ENCODE peak calls at places on chromosome 10, in seven cellular contexts. Z is A549; V is mesenchymal stem cell; F is CD8-positive, alpha-beta T cell; W is ovary; C is hepatocyte; H is adrenal gland. I is an unnamed sample.

GRCh38 chr10:131997366-131998049 is 15.8 kb upstream of the BNIP3 start:
- DNase-seq in Z (peak; percentile 66), V (peak; percentile 97), F (no peak), W (peak; percentile 90), C (peak; percentile 90), H (peak; percentile 95), I (peak; percentile 64)

GRCh38 chr10:86301971-86302370 is 64.6 kb downstream of the GRID1 start:
- DNase-seq in Z (no peak), V (no peak), F (no peak), W (no peak), C (no peak), H (peak; percentile 28), I (no peak)

GRCh38 chr10:112990271-112990670 is 40.2 kb downstream of the TCF7L2 start:
- DNase-seq in Z (no peak), V (no peak), F (no peak), W (no peak), C (no peak), H (no peak), I (no peak)

GRCh38 chr10:124685251-124685650 is 58.9 kb downstream of the FAM53B start:
- DNase-seq in Z (no peak), V (no peak), F (peak; percentile 37), W (no peak), C (no peak), H (no peak), I (peak; percentile 88)

GRCh38 chr10:109618748-109619147 is 304.6 kb downstream of the XPNPEP1 start:
- DNase-seq in Z (no peak), V (no peak), F (no peak), W (no peak), C (no peak), H (no peak), I (no peak)

GRCh38 chr10:5698062-5698461 is 13.4 kb downstream of the TASOR2 start:
- DNase-seq in Z (no peak), V (no peak), F (no peak), W (no peak), C (no peak), H (no peak), I (no peak)

GRCh38 chr10:63209703-63210102 is 76.6 kb downstream of the NRBF2 start:
- DNase-seq in Z (no peak), V (no peak), F (no peak), W (no peak), C (no peak), H (no peak), I (no peak)

GRCh38 chr10:108031505-108031904 is 867.0 kb upstream of the SORCS1 start:
- DNase-seq in Z (no peak), V (no peak), F (no peak), W (no peak), C (no peak), H (no peak), I (no peak)

GRCh38 chr10:102648889-102649752 is 4.8 kb downstream of the TRIM8 start:
- DNase-seq in Z (no peak), V (no peak), F (peak; percentile 49), W (no peak), C (no peak), H (peak; percentile 81), I (peak; percentile 70)

GRCh38 chr10:5545011-5545410 is 20.2 kb downstream of the CALML3 start:
- DNase-seq in Z (no peak), V (no peak), F (no peak), W (peak; percentile 3), C (no peak), H (no peak), I (peak; percentile 30)

GRCh38 chr10:127090135-127090534 is 106.3 kb downstream of the INSYN2A start:
- DNase-seq in Z (no peak), V (no peak), F (no peak), W (no peak), C (peak; percentile 58), H (no peak), I (no peak)

GRCh38 chr10:5522913-5523560 is 1.7 kb upstream of the CALML3 start:
- DNase-seq in Z (no peak), V (no peak), F (no peak), W (no peak), C (no peak), H (no peak), I (no peak)

GRCh38 chr10:101231912-101232689 is 2.8 kb upstream of the LBX1 start:
- DNase-seq in Z (no peak), V (no peak), F (no peak), W (no peak), C (no peak), H (no peak), I (no peak)

GRCh38 chr10:101228682-101229274 is 485 bp downstream of the LBX1 start:
- DNase-seq in Z (no peak), V (no peak), F (no peak), W (no peak), C (no peak), H (no peak), I (no peak)

GRCh38 chr10:101230185-101230917 is 1.1 kb upstream of the LBX1 start:
- DNase-seq in Z (no peak), V (no peak), F (no peak), W (no peak), C (no peak), H (no peak), I (no peak)

GRCh38 chr10:101229275-101230184 is at the start of gene LBX1:
- DNase-seq in Z (no peak), V (no peak), F (no peak), W (no peak), C (no peak), H (no peak), I (no peak)

DNA sequence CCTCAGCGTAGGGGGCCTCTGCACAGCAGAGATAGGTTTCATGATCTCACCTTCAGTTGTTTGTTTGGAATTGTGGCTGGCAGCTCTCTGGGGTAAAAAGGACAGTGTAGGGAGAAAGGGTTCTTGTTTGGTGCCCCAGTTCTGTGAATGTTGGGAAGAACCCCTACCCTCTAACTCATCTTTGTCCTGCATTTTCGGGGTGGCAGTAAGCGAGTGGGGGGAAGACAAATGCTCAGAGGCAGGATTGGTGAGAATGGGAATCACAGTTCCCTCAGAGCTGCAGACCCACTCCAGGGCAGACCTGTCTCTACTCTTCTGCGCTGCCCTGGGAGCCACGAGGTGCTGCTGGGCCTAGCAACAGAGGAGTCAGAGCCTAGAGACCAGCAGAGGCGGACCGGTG is 1.8 kb upstream of the LBX1 start:
- DNase-seq in Z (no peak), V (no peak), F (no peak), W (no peak), C (no peak), H (no peak), I (no peak)
- H3K4me3 ChIP-seq in Z (no peak overlapping the region), V (no peak overlapping the region), F (no peak overlapping the region), W (no peak overlapping the region), C (no peak overlapping the region), H (no peak overlapping the region), I (no peak overlapping the region)

GRCh38 chr10:73554729-73555128 is 36.4 kb downstream of the USP54 start:
- DNase-seq in Z (no peak), V (no peak), F (no peak), W (no peak), C (no peak), H (no peak), I (no peak)

GRCh38 chr10:73551515-73551914 is 39.6 kb downstream of the USP54 start:
- DNase-seq in Z (no peak), V (no peak), F (no peak), W (no peak), C (no peak), H (no peak), I (no peak)

GRCh38 chr10:73553316-73553715 is 37.8 kb downstream of the USP54 start:
- DNase-seq in Z (no peak), V (no peak), F (no peak), W (no peak), C (no peak), H (no peak), I (no peak)

GRCh38 chr10:73552819-73553218 is 38.3 kb downstream of the USP54 start:
- DNase-seq in Z (no peak), V (no peak), F (no peak), W (no peak), C (no peak), H (no peak), I (no peak)

DNA sequence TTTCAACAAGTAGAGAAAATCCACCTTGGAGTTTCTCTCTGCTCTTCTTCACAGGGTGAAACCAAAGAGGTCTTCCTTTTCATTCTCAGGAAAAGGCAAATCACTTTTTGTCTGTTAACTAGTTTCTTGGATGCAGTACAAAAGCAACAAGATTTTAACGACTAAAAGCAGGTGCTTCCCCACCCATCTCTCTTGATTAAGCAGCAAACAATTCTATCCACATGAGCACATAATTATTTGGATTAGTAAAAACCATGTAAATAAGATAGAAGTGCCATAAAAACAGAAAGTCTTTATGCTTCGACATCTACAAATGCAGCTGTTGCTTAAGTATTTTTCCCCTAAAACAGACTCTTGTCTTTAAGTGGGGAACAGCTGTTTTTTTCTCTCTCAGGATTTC is 37.4 kb downstream of the USP54 start:
- DNase-seq in Z (no peak), V (no peak), F (no peak), W (no peak), C (no peak), H (no peak), I (no peak)
- H3K4me3 ChIP-seq in Z (no peak overlapping the region), V (no peak overlapping the region), F (no peak overlapping the region), W (no peak overlapping the region), C (no peak overlapping the region), H (no peak overlapping the region), I (no peak overlapping the region)

DNA sequence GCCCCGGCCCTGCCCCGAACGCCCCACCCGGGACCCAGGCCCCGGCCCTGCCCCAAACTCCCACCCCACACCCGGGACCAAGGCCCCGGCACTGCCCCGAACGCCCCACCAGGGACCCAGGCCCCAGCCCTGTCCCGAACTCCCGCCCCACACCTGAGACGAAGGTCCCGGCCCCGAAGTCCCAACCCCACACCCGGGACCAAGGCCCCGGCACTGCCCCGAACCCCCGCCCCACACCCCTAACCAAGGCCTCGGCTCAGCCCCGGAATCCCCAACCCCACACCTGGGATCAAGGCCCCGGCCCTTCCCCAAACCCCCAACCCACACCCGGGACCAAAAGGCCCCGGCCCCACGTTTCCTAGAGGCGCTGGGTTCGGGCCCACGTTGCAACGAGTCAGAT is 1.1 kb upstream of the LARP4B start:
- DNase-seq in Z (no peak), V (no peak), F (no peak), W (peak; percentile 17), C (no peak), H (peak; percentile 51), I (peak; percentile 80)
- H3K4me3 ChIP-seq in Z (peak overlapping the region; percentile 99), V (no peak overlapping the region), F (no peak overlapping the region), W (peak overlapping the region; percentile 85), C (no peak overlapping the region), H (no peak overlapping the region), I (no peak overlapping the region)

DNA sequence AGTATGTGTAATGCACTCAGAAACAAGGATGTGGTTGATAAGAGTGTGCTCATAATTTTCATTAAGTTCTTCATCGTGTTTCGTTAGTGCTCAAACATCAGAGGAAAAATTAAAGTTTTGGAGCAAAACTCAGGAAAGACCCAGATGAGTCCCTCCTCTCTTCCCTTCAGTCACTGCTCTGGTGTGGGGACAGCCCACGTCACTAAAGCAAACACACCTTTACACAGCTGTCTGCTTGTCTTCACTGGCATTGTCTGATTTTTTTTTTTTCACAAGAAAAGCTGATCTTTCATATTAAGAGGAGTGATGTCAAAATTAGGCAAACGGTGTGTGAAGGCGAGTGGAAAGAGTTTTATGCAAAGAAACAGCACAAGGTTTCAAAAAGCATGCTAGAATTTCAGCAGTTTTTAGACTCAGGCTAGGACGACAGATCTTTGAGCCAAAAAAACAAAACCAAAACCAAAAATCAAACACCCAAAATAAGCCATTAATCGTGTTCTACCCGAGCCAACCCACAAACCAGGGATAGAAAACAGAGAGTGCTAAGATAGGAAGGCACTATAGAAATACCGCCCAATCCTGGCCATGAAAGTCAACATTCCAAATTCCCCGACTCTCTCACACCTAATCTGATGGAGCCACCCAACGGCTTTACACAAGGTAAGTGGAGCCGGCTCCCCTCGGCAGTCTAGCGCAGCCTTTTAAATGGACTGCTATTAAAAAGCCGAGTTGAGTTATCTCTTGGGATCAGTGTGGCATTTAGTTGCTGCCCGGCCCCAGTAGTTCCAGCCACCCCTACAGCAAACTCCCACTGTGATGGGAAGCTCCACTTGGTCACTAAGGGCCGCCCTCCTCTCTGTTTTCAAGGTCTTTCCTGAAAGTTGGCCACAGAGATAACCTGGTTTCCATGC is 27.9 kb upstream of the GATA3 start:
- DNase-seq in Z (no peak), V (no peak), F (no peak), W (no peak), C (no peak), H (no peak), I (no peak)
- H3K4me3 ChIP-seq in Z (peak overlapping the region; percentile 18), V (no peak overlapping the region), F (peak overlapping the region; percentile 2), W (no peak overlapping the region), C (no peak overlapping the region), H (no peak overlapping the region), I (no peak overlapping the region)

I was measured in aorta.